ENCODE peak calls at places on chromosomes 7 and 10, in four cellular contexts. N is cardiac muscle cell, B is astrocyte of the spinal cord, M is fibroblast of villous mesenchyme. J is an unnamed sample.

GRCh38 chr7:93739422-93739821 is 151.1 kb downstream of the TFPI2 start:
- DNase-seq in N (peak), B (no peak), M (no peak), J (no peak)

GRCh38 chr10:91635401-91636400 is 2.8 kb upstream of the PPP1R3C start:
- DNase-seq in B (peak), M (peak), N (peak), J (peak)

GRCh38 chr10:63554666-63555065 is 33.5 kb downstream of the REEP3 start:
- DNase-seq in N (peak), B (peak), M (peak), J (no peak)

GRCh38 chr10:78893217-78893616 is 175.5 kb upstream of the ZMIZ1 start:
- DNase-seq in N (no peak), M (no peak), B (no peak), J (no peak)

GRCh38 chr7:25263292-25263691 is 35.0 kb upstream of the NPVF start:
- DNase-seq in N (peak), M (no peak), B (no peak), J (no peak)

GRCh38 chr7:132298782-132299181 is 277.5 kb downstream of the PLXNA4 start:
- DNase-seq in M (peak), B (peak), N (peak), J (no peak)

GRCh38 chr10:127736915-127737562 is at the start of gene FOXI2:
- DNase-seq in B (no peak), N (no peak), M (no peak), J (no peak)

GRCh38 chr10:73182568-73182967 is 14.6 kb downstream of the FAM149B1 start:
- DNase-seq in N (peak), B (peak), M (peak), J (no peak)

GRCh38 chr7:1169409-1170368 is 9.7 kb upstream of the ZFAND2A start:
- DNase-seq in M (peak), N (peak), B (peak), J (no peak)

GRCh38 chr10:25465582-25466372 is 291.0 kb downstream of the GPR158 start:
- DNase-seq in N (no peak), M (peak), B (no peak), J (peak)

GRCh38 chr10:9302142-9302746 is 1247.8 kb downstream of the GATA3 start:
- DNase-seq in B (peak), M (peak), N (peak), J (peak)

GRCh38 chr7:132383962-132384361 is 192.3 kb downstream of the PLXNA4 start:
- DNase-seq in B (no peak), M (no peak), N (no peak), J (no peak)

GRCh38 chr10:119211625-119212441 is 4.5 kb downstream of the GRK5 start:
- DNase-seq in N (peak), M (peak), B (peak), J (no peak)

GRCh38 chr7:44097064-44097932 is 6.8 kb upstream of the AEBP1 start:
- DNase-seq in M (no peak), N (no peak), B (no peak), J (no peak)

GRCh38 chr7:10655031-10655430 is 318.6 kb upstream of the PHF14 start:
- DNase-seq in B (no peak), M (no peak), N (no peak), J (no peak)

GRCh38 chr7:35831208-35831607 is 30.4 kb downstream of the SEPTIN7 start:
- DNase-seq in N (peak), M (peak), B (peak), J (no peak)

GRCh38 chr10:17290226-17290625 is 62.2 kb downstream of the VIM start:
- DNase-seq in B (peak), M (peak), N (peak), J (peak)

GRCh38 chr7:93060865-93061264 is 56.9 kb downstream of the SAMD9 start:
- DNase-seq in B (no peak), M (no peak), N (no peak), J (no peak)

GRCh38 chr10:102963237-102963886 is 45.3 kb downstream of the CNNM2 start:
- DNase-seq in N (peak), M (peak), B (no peak), J (peak)

GRCh38 chr7:1239455-1240295 is 7.0 kb downstream of the UNCX start:
- DNase-seq in N (no peak), B (no peak), M (no peak), J (no peak)

GRCh38 chr10:126565456-126565855 is 105.0 kb downstream of the C10orf90 start:
- DNase-seq in B (peak), N (no peak), M (peak), J (no peak)

GRCh38 chr7:153886506-153887391 is 165.4 kb upstream of the DPP6 start:
- DNase-seq in M (no peak), B (peak), N (no peak), J (no peak)

GRCh38 chr10:97278491-97278989 is 13.9 kb downstream of the ARHGAP19 start:
- DNase-seq in M (peak), N (peak), B (peak), J (peak)

GRCh38 chr10:31000867-31001266 is 30.8 kb downstream of the ZNF438 start:
- DNase-seq in N (peak), M (peak), B (no peak), J (no peak)

GRCh38 chr10:44817961-44818649 is 93.0 kb upstream of the TMEM72 start:
- DNase-seq in M (no peak), B (no peak), N (no peak), J (no peak)

GRCh38 chr10:34280599-34281374 is 534.3 kb downstream of the PARD3 start:
- DNase-seq in M (peak), B (peak), N (peak), J (no peak)

GRCh38 chr10:110481948-110482347 is 15.8 kb upstream of the DUSP5 start:
- DNase-seq in N (no peak), B (no peak), M (peak), J (no peak)

GRCh38 chr10:105843786-105844560 is 1202.9 kb downstream of the SORCS3 start:
- DNase-seq in N (no peak), B (no peak), M (no peak), J (no peak)

GRCh38 chr7:16739863-16740622 is 13.5 kb upstream of the TSPAN13 start:
- DNase-seq in N (peak), M (peak), B (peak), J (peak)

GRCh38 chr10:115026041-115026779 is 67.0 kb upstream of the ATRNL1 start:
- DNase-seq in B (no peak), M (no peak), N (no peak), J (no peak)

GRCh38 chr10:89633484-89633883 is 11.6 kb downstream of the PANK1 start:
- DNase-seq in M (peak), N (peak), B (peak), J (no peak)

GRCh38 chr7:134755422-134756022 is 23.9 kb upstream of the CALD1 start:
- DNase-seq in N (peak), B (peak), M (peak), J (no peak)

GRCh38 chr10:17100586-17100985 is 29.0 kb downstream of the CUBN start:
- DNase-seq in M (no peak), N (no peak), B (no peak), J (no peak)

GRCh38 chr7:86814980-86815379 is 171.3 kb downstream of the GRM3 start:
- DNase-seq in B (peak), M (no peak), N (peak), J (no peak)

GRCh38 chr10:17562572-17562971 is 54.6 kb downstream of the HACD1 start:
- DNase-seq in B (peak), M (peak), N (peak), J (no peak)

DNA sequence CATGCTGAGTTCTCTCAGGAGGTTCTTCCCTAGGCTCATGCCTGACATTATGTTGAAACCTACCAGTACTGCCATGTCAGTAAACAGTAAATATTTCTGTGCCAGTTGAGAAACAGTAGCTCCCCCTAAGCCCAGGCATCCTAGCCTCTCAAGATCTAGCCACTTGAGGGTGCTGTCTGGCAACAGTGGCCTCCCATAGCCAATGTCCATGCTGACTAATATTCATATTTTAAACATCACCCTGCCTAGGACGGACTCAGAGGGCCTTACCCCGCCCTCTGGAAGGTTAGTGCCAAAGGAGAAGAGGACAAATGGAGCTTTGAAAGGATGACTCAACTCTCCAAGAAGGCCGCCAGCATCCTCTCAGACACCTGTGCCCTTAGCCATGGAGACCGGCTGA is 7.7 kb downstream of the ACSM6 start:
- DNase-seq in M (peak), N (peak), B (no peak), J (no peak)
- TF ChIP-seq CTCF in M (peak), N (peak), B (peak), J (no peak)

GRCh38 chr10:5684971-5685763 is 529 bp downstream of the TASOR2 start:
- DNase-seq in B (peak), M (peak), N (peak), J (peak)
- TF ChIP-seq CTCF in B (peak), M (peak), N (peak), J (peak)

GRCh38 chr7:39416866-39417265 is 149.3 kb upstream of the YAE1 start:
- DNase-seq in B (no peak), N (no peak), M (no peak), J (no peak)

GRCh38 chr7:39415091-39415820 is 150.9 kb upstream of the YAE1 start:
- DNase-seq in N (no peak), B (no peak), M (no peak), J (no peak)

GRCh38 chr7:39413866-39414668 is 152.1 kb upstream of the YAE1 start:
- DNase-seq in M (peak), B (peak), N (peak), J (no peak)

GRCh38 chr7:39414669-39415035 is 151.6 kb upstream of the YAE1 start:
- DNase-seq in N (no peak), M (no peak), B (no peak), J (no peak)

DNA sequence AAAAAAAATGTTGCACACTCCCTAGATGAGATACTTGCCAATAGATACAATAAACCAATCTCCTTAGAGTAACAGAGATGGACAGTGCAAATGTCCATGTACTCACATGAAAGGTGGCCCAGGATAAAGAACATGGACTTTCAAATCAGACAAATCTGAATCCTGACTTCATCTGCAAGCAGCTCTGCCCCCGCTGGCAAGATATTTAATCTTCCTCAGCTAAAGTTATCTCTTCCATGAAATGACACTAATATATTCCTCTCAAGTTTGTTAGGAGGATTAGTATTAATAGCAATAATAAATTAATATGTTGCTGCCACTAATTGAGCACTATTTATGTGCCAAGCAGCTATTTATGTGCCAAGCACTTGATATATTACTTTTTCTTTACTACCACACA is 148.6 kb upstream of the YAE1 start:
- DNase-seq in M (no peak), N (no peak), B (no peak), J (no peak)
- TF ChIP-seq CTCF in M (no peak), N (no peak), B (no peak), J (no peak)

GRCh38 chr10:75294866-75295692 is 59.3 kb upstream of the COMTD1 start:
- DNase-seq in M (peak), N (peak), B (peak), J (peak)
- TF ChIP-seq CTCF in M (peak), N (peak), B (peak), J (no peak)

GRCh38 chr10:133026171-133026570 is 61.6 kb upstream of the ADGRA1 start:
- DNase-seq in N (no peak), B (no peak), M (no peak), J (no peak)
- TF ChIP-seq CTCF in N (no peak), B (no peak), M (no peak), J (no peak)

GRCh38 chr7:101817930-101818698 is 688 bp downstream of the CUX1 start:
- DNase-seq in M (peak), B (no peak), N (peak), J (no peak)

GRCh38 chr7:101817031-101817929 is at the start of gene CUX1:
- DNase-seq in N (no peak), B (no peak), M (no peak), J (no peak)

GRCh38 chr7:101815826-101816488 is 1.5 kb upstream of the CUX1 start:
- DNase-seq in B (peak), N (peak), M (peak), J (peak)

GRCh38 chr7:101814996-101815825 is 2.2 kb upstream of the CUX1 start:
- DNase-seq in M (peak), N (peak), B (no peak), J (no peak)

GRCh38 chr7:101816499-101817030 is 861 bp upstream of the CUX1 start:
- DNase-seq in B (no peak), M (peak), N (peak), J (no peak)
- TF ChIP-seq CTCF in B (peak), M (no peak), N (no peak), J (peak)

GRCh38 chr7:128007293-128007680 is 23.9 kb downstream of the LRRC4 start:
- DNase-seq in B (no peak), M (no peak), N (no peak), J (no peak)

GRCh38 chr7:128008744-128009143 is 22.5 kb downstream of the LRRC4 start:
- DNase-seq in N (no peak), B (no peak), M (no peak), J (no peak)

GRCh38 chr7:128011079-128011670 is 20.1 kb downstream of the LRRC4 start:
- DNase-seq in N (no peak), B (no peak), M (peak), J (no peak)

GRCh38 chr7:128008141-128008540 is 23.1 kb downstream of the LRRC4 start:
- DNase-seq in N (no peak), B (no peak), M (no peak), J (no peak)

GRCh38 chr7:128010392-128011078 is 20.7 kb downstream of the LRRC4 start:
- DNase-seq in N (no peak), B (no peak), M (no peak), J (no peak)
- TF ChIP-seq CTCF in N (peak), B (peak), M (peak), J (peak)